ENCODE peak calls at places on chromosomes 11 and 22, in five cellular contexts. Q is neuronal stem cell, F is H1, Y is mesendoderm, L is mesenchymal stem cell. M is an unnamed sample. For H3K4me1, the result is how much of the 10 kb centered on the place peaks cover.

GRCh38 chr11:134261626-134262488 is 8.5 kb downstream of the ACAD8 start:
- DNase-seq in L (no peak), Q (no peak), Y (peak), F (peak), M (peak)

GRCh38 chr11:122656631-122657101 is 1.1 kb downstream of the UBASH3B start:
- DNase-seq in Q (peak), F (no peak), Y (peak), L (peak), M (peak)

GRCh38 chr11:43920598-43921419 is 21.6 kb upstream of the C11orf96 start:
- DNase-seq in F (no peak), L (peak), Y (peak), Q (no peak), M (peak)

GRCh38 chr22:23511627-23512347 is 68.3 kb downstream of the IGLL1 start:
- DNase-seq in F (no peak), Q (no peak), Y (no peak), L (no peak), M (no peak)

GRCh38 chr11:4479676-4480075 is 2.8 kb upstream of the OR52K1 start:
- DNase-seq in L (no peak), Q (no peak), F (no peak), Y (no peak), M (no peak)

GRCh38 chr11:15539645-15540044 is 424.9 kb downstream of the INSC start:
- DNase-seq in Q (no peak), Y (peak), F (no peak), L (no peak), M (no peak)

GRCh38 chr22:22552630-22553029 is 6.4 kb downstream of the PRAME start:
- DNase-seq in F (no peak), L (no peak), Q (no peak), Y (peak), M (peak)

GRCh38 chr11:131248588-131248987 is 121.8 kb upstream of the NTM start:
- DNase-seq in Y (no peak), L (no peak), Q (no peak), F (peak), M (no peak)

DNA sequence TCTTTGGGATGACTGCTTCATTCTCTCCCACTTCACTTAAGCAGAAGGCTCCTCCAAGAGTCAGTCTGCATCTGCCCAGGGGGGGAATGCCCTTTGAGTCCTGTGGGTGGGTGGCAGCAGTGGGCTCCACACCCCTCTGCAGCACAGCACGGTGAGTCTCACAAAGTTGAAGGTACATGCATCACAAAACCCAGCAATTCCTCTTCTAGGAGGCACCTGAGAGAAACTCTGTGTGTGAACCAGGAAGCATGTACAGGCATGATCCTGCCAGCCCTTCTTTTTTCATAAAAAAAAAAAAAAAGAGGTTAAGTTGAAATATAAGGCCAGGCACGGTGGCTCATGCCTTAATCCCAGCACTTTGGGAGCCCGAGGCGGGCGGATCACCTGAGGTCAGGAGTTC is 87.2 kb downstream of the MYO18B start:
- DNase-seq in F (no peak), Q (no peak), Y (no peak), L (no peak), M (no peak)
- H3K18ac ChIP-seq in F (no peak), Q (no peak), Y (no peak), L (no peak), M (no peak)

GRCh38 chr22:41885116-41885515 is 29.8 kb downstream of the SHISA8 start:
- DNase-seq in F (no peak), Y (no peak), L (no peak), Q (no peak), M (no peak)

GRCh38 chr22:41880653-41881052 is 34.2 kb downstream of the SHISA8 start:
- DNase-seq in Y (no peak), Q (no peak), L (no peak), F (no peak), M (no peak)

GRCh38 chr22:41883400-41883799 is 31.5 kb downstream of the SHISA8 start:
- DNase-seq in Q (no peak), L (no peak), Y (no peak), F (no peak), M (peak)

GRCh38 chr22:41888638-41889200 is 26.2 kb downstream of the SHISA8 start:
- DNase-seq in F (no peak), Y (no peak), L (no peak), Q (no peak), M (no peak)

DNA sequence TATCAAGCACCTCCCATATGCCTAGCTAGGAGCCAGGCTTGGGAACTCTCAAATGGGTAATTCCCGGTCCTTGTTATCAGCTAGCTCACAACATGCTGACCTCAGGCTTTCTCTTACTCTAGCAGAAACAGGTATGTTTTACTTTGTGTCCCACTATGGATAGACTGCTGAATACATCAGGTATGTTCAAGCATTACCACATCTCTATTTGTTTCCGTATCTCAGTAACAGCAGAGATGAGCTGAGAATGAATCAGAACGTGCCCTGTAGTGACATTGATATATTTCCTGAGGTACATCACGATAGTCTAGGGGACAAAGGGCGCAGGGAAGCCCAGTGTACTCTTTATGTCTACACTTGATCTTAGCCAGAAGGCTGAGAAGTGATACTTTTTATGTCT is 29.3 kb downstream of the SHISA8 start:
- DNase-seq in F (no peak), L (no peak), Q (no peak), Y (no peak), M (peak)
- H3K4me1 ChIP-seq in F (under half), L (under half), Q (under half), Y (under half), M (under half)

DNA sequence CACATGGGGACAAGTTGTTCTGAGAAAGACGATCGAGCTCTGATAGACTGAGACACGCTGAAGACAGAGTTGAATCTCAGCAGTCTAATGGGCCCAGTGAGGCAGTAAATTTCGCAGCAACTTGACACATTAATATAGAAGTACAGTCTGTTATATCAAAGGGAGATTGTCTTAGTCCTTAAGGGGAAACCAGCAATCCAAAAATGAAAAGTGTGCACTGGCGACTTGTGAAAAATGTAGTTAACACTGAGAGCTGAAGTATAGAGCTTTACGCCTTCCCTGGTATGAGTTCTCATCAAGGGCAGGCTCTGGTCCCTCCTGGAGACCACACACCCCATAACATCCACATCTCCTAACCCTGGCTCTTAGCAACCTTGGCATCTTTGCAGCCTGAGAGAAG is 952.6 kb downstream of the OPCML start:
- DNase-seq in Y (no peak), F (no peak), Q (no peak), L (no peak), M (no peak)
- H3K18ac ChIP-seq in Y (no peak), F (no peak), Q (no peak), L (no peak), M (no peak)

DNA sequence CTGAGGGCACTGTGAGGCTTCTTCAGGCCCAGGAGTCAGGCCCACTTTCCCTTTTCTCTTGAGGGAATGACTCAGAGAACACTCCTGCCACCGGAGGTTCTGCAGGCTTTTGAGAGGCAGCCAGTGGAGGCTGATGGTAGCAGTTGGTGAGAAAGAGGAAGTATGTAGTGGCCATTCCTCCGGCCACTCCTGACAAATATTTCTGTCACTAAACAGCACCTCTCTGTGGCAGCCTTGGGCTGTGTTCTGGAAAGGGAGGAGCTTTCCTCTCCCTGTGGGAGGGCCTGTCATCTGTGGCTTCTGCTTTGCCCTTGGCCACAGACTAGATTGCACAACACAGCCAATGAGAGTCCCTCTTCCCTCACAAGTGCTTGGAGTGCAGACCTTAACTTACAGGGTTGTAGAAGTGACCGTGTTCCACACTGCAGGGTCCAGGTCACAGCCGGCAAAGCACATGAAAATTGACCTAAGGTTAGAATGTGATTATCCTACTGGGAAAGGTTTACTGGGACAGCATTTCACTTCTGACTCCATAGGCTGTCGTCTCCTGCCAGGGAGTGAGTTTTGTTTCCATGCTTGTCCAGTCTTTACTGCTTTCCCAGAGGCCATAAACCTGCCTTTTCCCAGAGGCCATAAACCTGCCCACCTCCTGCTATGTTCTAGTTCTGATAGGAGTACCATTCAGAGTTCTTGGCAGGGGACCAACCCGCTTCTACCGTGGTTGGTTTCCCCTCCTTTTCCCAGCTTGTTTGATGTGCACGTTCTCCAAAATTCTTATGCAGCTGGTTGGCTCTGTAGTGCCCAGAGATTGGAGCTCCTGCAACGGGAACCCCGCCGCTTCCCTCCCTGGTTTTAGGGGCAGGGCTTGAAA is 33.3 kb downstream of the MARK2 start:
- DNase-seq in F (no peak), L (peak), Y (peak), Q (no peak), M (peak)
- H3K4me1 ChIP-seq in F (under half), L (under half), Y (under half), Q (under half), M (under half)

DNA sequence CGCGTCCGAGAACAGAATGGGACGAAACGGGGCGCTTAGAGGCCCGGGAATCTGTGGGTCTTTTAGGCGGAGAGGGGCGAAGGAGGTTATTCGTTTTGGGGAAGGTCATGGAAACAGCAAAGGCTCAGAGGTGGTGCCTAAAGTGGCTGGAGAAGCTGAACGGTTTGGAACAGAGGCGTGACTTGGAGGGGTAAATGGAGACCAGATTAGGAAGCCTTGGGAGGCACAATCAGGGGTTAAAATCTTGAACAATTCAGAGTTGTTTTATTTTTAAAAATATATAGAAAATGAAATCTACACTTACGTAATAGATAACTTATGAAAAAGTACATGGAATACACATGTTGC is 247 bp upstream of the PLAAT5 start:
- DNase-seq in Q (no peak), F (no peak), Y (peak), L (no peak), M (no peak)
- H3K18ac ChIP-seq in Q (peak), F (peak), Y (peak), L (no peak), M (peak)

GRCh38 chr11:46672381-46672839 is 28.0 kb downstream of the ARHGAP1 start:
- DNase-seq in F (no peak), Y (no peak), L (no peak), Q (no peak), M (no peak)

GRCh38 chr11:46668480-46669085 is 31.8 kb downstream of the ARHGAP1 start:
- DNase-seq in Y (no peak), Q (no peak), L (no peak), F (no peak), M (no peak)

GRCh38 chr11:46671958-46672315 is 28.5 kb downstream of the ARHGAP1 start:
- DNase-seq in Y (no peak), L (no peak), Q (no peak), F (no peak), M (no peak)

GRCh38 chr11:46666982-46667590 is 33.3 kb downstream of the ARHGAP1 start:
- DNase-seq in F (no peak), L (no peak), Q (no peak), Y (no peak), M (no peak)

GRCh38 chr11:46669606-46670243 is 30.7 kb downstream of the ARHGAP1 start:
- DNase-seq in L (no peak), Q (no peak), F (no peak), Y (peak), M (no peak)
- H3K4me1 ChIP-seq in L (under half), Q (under half), F (under half), Y (under half), M (under half)

DNA sequence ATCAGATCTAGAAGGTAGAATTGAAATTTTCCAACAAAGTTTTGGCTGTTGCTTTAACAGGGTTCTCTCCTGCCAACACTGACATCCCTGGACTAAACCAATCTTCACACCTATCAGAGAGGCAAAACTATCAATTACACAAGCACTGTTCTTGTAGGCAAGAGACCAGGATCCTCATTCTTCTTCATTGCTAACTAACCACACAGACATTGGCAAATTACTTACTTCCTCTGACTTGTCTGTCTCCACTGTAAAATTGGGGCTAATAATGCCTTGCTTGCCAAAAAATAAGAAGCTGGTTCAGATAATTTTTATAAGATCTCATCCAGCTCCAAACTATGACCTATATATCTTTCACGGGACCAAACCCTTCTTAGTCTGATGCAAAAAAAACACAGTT is 93.8 kb upstream of the DDI1 start:
- DNase-seq in F (no peak), Y (no peak), Q (no peak), L (no peak), M (no peak)
- H3K18ac ChIP-seq in F (no peak), Y (peak), Q (no peak), L (no peak), M (no peak)

GRCh38 chr22:17397756-17398155 is 28.5 kb downstream of the CECR2 start:
- DNase-seq in F (no peak), Q (no peak), Y (no peak), L (no peak), M (no peak)
- H3K4me1 ChIP-seq in F (under half), Q (under half), Y (under half), L (under half), M (under half)

DNA sequence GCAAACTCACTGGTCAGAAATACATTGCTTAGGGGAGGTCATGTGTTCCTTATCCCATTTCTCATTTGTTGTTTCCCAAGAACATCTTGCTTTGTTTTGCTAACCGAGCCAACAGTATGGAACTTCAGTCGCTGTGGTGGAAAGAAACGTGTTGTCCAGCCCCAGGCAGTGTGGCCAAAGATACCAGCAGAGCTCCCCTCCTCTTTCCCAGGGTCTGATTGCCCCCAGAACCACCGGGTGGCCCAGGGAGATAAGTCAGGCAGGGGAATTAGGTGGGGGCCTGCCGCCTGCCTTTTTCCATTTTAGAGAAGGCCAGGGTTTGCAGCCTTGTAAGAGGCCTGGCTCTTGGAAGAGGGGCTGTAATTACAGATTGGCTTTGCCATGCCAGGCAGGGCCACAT is 98.7 kb upstream of the CRYBB3 start:
- DNase-seq in Y (peak), L (no peak), F (no peak), Q (no peak), M (no peak)
- H3K18ac ChIP-seq in Y (no peak), L (no peak), F (no peak), Q (no peak), M (no peak)